ENCODE peak calls at places on chromosomes 11 and 22, in nine cellular contexts. N, R, I, A, K, F, Z, C and H are unnamed samples. For H3K9me3 and H3K4me1, the result is how much of the 10 kb centered on the place peaks cover.

GRCh38 chr11:115941481-115941993 is 437.3 kb upstream of the CADM1 start:
- DNase-seq in N (peak), R (no peak), I (no peak), A (no peak), K (peak), F (no peak), Z (no peak), C (peak), H (no peak)

GRCh38 chr11:130671801-130672700 is 223.6 kb downstream of the ADAMTS15 start:
- DNase-seq in N (peak), R (no peak), I (peak), A (no peak), K (peak), F (peak), Z (peak), C (peak), H (peak)

GRCh38 chr11:19524171-19524671 is 188.4 kb upstream of the NAV2 start:
- DNase-seq in N (no peak), R (no peak), I (no peak), A (peak), K (no peak), F (no peak), Z (no peak), C (no peak), H (no peak)

GRCh38 chr22:44583076-44583760 is 85.2 kb upstream of the RTL6 start:
- DNase-seq in N (no peak), R (no peak), I (peak), A (no peak), K (peak), F (no peak), Z (no peak), C (peak), H (no peak)

GRCh38 chr11:86931965-86932332 is 23.2 kb downstream of the FZD4 start:
- DNase-seq in N (no peak), R (no peak), I (peak), A (no peak), K (peak), F (no peak), Z (no peak), C (peak), H (no peak)

GRCh38 chr22:27075891-27076290 is 418.5 kb downstream of the MIAT start:
- DNase-seq in N (no peak), R (no peak), I (no peak), A (no peak), K (no peak), F (no peak), Z (no peak), C (no peak), H (no peak)

GRCh38 chr22:26499188-26499703 is 13.0 kb downstream of the TFIP11 start:
- DNase-seq in N (no peak), R (no peak), I (no peak), A (no peak), K (no peak), F (no peak), Z (no peak), C (no peak), H (no peak)

GRCh38 chr11:17736921-17737817 is 2.6 kb downstream of the KCNC1 start:
- DNase-seq in N (no peak), R (no peak), I (no peak), A (no peak), K (no peak), F (no peak), Z (no peak), C (no peak), H (no peak)

GRCh38 chr22:22770280-22770871 is 117.2 kb upstream of the IGLL5 start:
- DNase-seq in N (peak), R (peak), I (peak), A (no peak), K (peak), F (peak), Z (no peak), C (peak), H (peak)

GRCh38 chr11:86577663-86578636 is 94.5 kb downstream of the ME3 start:
- DNase-seq in N (peak), R (peak), I (peak), A (peak), K (peak), F (peak), Z (no peak), C (peak), H (no peak)

GRCh38 chr11:17813391-17814059 is 78.9 kb downstream of the KCNC1 start:
- DNase-seq in N (no peak), R (peak), I (no peak), A (no peak), K (no peak), F (no peak), Z (no peak), C (peak), H (no peak)

GRCh38 chr11:108199446-108200321 is 22.8 kb downstream of the NPAT start:
- DNase-seq in N (no peak), R (no peak), I (no peak), A (no peak), K (peak), F (no peak), Z (no peak), C (peak), H (no peak)

GRCh38 chr11:70637949-70638598 is 239.7 kb downstream of the CTTN start:
- DNase-seq in N (no peak), R (no peak), I (no peak), A (peak), K (no peak), F (no peak), Z (no peak), C (no peak), H (no peak)

GRCh38 chr11:70644343-70645060 is 246.2 kb downstream of the CTTN start:
- DNase-seq in N (no peak), R (no peak), I (no peak), A (peak), K (no peak), F (no peak), Z (no peak), C (no peak), H (no peak)

GRCh38 chr11:70640408-70640807 is 242.1 kb downstream of the CTTN start:
- DNase-seq in N (no peak), R (no peak), I (no peak), A (peak), K (no peak), F (no peak), Z (no peak), C (no peak), H (no peak)

GRCh38 chr11:70643642-70644041 is 245.3 kb downstream of the CTTN start:
- DNase-seq in N (no peak), R (no peak), I (no peak), A (peak), K (no peak), F (no peak), Z (no peak), C (no peak), H (no peak)

GRCh38 chr11:70641366-70641765 is 243.0 kb downstream of the CTTN start:
- DNase-seq in N (no peak), R (no peak), I (no peak), A (peak), K (peak), F (no peak), Z (no peak), C (no peak), H (no peak)
- H3K9me3 ChIP-seq in N (under half), R (under half), I (under half), A (under half), K (under half), F (under half), Z (under half), C (under half), H (under half)

GRCh38 chr11:20913113-20913512 is 243.7 kb downstream of the NELL1 start:
- DNase-seq in N (no peak), R (no peak), I (no peak), A (no peak), K (no peak), F (no peak), Z (peak), C (no peak), H (no peak)

GRCh38 chr11:20909995-20910726 is 240.8 kb downstream of the NELL1 start:
- DNase-seq in N (no peak), R (no peak), I (no peak), A (no peak), K (no peak), F (no peak), Z (no peak), C (no peak), H (no peak)

GRCh38 chr11:20912046-20912821 is 242.8 kb downstream of the NELL1 start:
- DNase-seq in N (no peak), R (no peak), I (no peak), A (no peak), K (no peak), F (no peak), Z (no peak), C (no peak), H (no peak)
- H3K4me3 ChIP-seq in N (no peak), R (no peak), I (no peak), A (no peak), K (no peak), F (no peak), Z (no peak), C (no peak), H (no peak)

DNA sequence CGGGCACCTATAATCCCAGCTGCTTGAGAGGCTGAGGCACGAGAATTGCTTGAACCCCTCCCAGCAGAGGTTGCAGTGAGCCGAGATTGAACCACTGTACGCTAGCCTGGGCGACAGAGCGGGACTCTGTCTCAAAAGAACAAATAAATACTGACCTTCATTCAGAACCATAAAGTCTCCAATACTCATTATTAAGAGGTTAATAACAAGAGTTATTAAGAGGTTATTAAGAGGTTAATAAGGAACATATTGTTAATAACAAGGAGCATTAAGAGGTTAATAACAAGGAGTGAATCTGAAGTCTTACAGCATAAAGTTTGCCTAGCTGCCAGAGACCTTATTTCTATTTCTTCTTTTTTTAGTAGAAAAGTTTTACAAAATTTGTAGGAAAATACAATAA is 7.6 kb downstream of the CELF1 start:
- DNase-seq in N (no peak), R (no peak), I (no peak), A (no peak), K (no peak), F (no peak), Z (no peak), C (no peak), H (no peak)
- H3K4me1 ChIP-seq in N (under half), R (under half), I (under half), A (under half), K (under half), F (under half), Z (under half), C (under half), H (under half)

GRCh38 chr11:70647188-70648166 is 249.1 kb downstream of the CTTN start:
- DNase-seq in N (no peak), R (no peak), I (no peak), A (peak), K (no peak), F (no peak), Z (peak), C (no peak), H (no peak)

GRCh38 chr11:70637186-70637800 is 239.0 kb downstream of the CTTN start:
- DNase-seq in N (no peak), R (no peak), I (no peak), A (peak), K (no peak), F (no peak), Z (no peak), C (no peak), H (no peak)

GRCh38 chr11:70645537-70645936 is 247.2 kb downstream of the CTTN start:
- DNase-seq in N (no peak), R (no peak), I (no peak), A (peak), K (no peak), F (no peak), Z (no peak), C (no peak), H (no peak)

GRCh38 chr11:70646272-70647049 is 248.1 kb downstream of the CTTN start:
- DNase-seq in N (no peak), R (no peak), I (no peak), A (no peak), K (no peak), F (no peak), Z (no peak), C (no peak), H (no peak)

DNA sequence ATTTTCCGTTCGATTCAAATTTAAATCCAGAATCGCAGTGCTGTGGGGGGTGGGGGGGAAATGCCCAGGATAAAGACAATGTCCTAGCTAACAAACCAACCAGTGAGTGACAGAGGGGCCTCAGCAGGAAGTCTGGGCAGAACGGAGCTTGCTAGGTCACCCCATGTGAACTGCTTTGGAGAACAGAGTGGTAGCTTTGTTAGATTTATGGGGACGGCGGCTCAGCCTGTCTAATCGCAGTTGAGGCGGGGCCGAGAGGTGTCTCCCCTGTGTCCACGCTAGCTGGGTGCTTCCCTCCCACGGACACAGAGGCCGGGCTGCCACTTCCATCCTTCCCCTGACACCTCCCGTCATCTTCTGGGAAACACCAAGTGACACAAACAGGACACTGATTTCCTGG is 244.0 kb downstream of the CTTN start:
- DNase-seq in N (no peak), R (no peak), I (no peak), A (peak), K (no peak), F (no peak), Z (no peak), C (no peak), H (no peak)
- H3K9me3 ChIP-seq in N (under half), R (under half), I (under half), A (under half), K (under half), F (under half), Z (under half), C (under half), H (under half)

DNA sequence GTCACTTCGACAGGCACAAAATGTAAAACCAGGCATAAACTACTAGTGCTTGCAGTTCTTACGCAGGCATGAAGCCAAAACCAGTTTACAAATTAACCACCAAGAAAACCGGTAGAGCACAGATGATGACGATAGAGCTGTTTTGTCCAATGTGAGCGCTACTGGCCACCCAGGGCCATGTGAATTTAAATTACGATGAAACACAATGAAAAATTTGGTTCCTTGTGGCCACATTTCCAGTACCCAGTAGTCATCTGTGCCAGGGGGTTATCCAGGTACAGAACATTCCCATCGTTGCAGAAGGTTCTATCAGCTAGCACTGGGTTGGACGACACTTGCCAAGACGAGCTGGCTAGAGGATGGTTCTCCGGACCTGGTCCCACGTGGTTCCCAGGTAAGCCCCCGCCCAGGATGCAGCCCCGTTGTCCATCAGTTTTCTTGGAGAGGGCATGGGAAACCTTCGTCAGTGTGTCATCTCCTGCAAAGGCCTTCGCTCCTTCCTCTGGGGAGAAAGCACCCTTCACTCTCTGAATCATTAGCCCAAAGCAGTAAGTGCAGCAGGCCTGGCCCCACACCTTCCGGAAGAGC is 1.1 kb upstream of the CD81 start:
- DNase-seq in N (no peak), R (peak), I (no peak), A (peak), K (no peak), F (peak), Z (no peak), C (no peak), H (peak)
- H3K4me3 ChIP-seq in N (no peak), R (no peak), I (no peak), A (no peak), K (no peak), F (no peak), Z (no peak), C (no peak), H (no peak)

GRCh38 chr22:35379146-35379993 is 1.5 kb upstream of the HMOX1 start:
- DNase-seq in N (peak), R (no peak), I (no peak), A (no peak), K (no peak), F (peak), Z (no peak), C (no peak), H (peak)

GRCh38 chr22:35378547-35379078 is 2.3 kb upstream of the HMOX1 start:
- DNase-seq in N (no peak), R (no peak), I (no peak), A (no peak), K (peak), F (no peak), Z (no peak), C (no peak), H (no peak)

GRCh38 chr22:35377735-35378134 is 3.2 kb upstream of the HMOX1 start:
- DNase-seq in N (no peak), R (no peak), I (no peak), A (no peak), K (no peak), F (no peak), Z (peak), C (no peak), H (no peak)

GRCh38 chr22:35375031-35375430 is 5.9 kb upstream of the HMOX1 start:
- DNase-seq in N (no peak), R (no peak), I (no peak), A (no peak), K (peak), F (no peak), Z (no peak), C (peak), H (no peak)

DNA sequence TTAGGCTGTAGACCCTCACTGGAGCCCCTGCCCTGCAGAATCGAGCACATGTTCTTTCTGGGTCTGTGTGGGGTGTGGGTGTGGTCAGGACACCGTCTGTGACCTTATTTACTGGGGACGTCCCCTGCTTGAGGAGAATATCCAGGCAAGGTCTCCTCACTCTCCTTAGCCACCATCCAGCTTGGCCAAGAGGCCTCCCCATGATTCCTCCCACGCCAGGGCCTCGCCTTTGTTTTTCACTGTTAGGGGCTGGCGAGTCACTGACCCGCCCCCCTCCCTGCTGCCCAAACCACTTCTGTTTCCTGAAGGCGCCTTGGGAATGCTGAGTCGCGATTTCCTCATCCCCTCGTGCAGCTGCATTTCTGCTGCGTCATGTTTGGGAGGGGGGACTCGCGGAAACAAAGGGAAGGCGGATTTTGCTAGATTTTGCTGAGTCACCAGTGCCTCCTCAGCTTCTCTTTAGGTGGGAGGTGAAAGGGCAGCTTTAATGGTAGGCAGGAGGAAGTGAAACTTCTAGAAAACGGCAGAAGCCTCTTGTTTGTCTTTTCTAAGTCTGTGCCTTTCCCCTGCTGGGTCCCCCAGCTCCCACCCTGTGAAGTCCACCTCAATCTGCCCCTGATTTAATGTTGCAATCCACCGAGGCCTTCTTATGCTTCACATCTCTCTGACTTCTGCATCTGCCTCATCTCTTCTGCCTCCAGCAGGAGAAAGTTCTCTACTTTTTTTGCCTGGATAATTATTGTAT is 4.0 kb upstream of the HMOX1 start:
- DNase-seq in N (peak), R (peak), I (peak), A (peak), K (peak), F (peak), Z (peak), C (peak), H (peak)
- H3K4me1 ChIP-seq in N (half or more), R (under half), I (half or more), A (under half), K (under half), F (under half), Z (under half), C (under half), H (under half)

GRCh38 chr11:2647167-2647566 is 52.6 kb downstream of the KCNQ1OT1 start:
- DNase-seq in N (no peak), R (no peak), I (no peak), A (no peak), K (no peak), F (no peak), Z (no peak), C (no peak), H (no peak)
- H3K9me3 ChIP-seq in N (half or more), R (under half), I (half or more), A (under half), K (under half), F (under half), Z (half or more), C (under half), H (under half)

DNA sequence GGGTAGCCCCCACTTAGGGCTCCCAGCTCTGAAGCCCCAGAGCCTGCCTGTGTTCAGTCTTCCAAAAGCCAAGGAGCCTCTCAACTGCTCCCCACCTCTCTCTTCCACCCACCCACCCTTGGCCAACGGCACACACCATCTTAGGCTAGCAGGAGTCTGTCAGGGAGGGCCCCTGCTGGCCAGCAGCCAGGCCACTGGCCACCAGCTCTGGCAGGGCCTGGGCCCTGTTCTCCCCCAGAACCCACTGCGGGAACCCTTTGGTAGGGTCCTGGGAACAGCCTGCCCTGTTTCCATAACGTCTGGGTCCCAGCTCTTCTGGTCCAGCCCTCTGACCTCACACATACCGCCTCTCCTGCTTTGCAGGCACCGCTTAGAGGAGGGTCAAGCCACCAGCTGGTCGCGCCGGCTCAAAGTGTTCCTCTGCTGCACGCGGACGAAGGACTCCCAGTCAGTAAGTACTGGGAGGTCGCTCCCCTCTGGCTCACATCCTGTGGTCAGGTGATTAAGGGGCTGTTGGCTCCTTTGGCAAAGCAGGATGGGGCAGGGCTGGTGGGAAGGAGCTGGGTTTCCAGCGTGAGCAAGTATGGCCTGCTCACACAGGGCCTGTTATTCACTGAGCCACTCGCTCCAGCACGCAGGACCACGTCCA is 26.7 kb upstream of the MYRF start:
- DNase-seq in N (no peak), R (no peak), I (no peak), A (no peak), K (peak), F (no peak), Z (no peak), C (peak), H (no peak)
- H3K4me3 ChIP-seq in N (no peak), R (no peak), I (no peak), A (no peak), K (no peak), F (no peak), Z (no peak), C (no peak), H (no peak)